ENCODE peak calls at places on chromosomes 6 and 20, in four cellular contexts. K is breast epithelium, Z is spleen, M is suprapubic skin. U is an unnamed sample.

GRCh38 chr20:51661609-51662178 is 106.5 kb downstream of the ATP9A start:
- DNase-seq in K (no peak), Z (no peak), M (no peak), U (no peak)

GRCh38 chr6:72580281-72580940 is 41.5 kb upstream of the KCNQ5 start:
- DNase-seq in K (no peak), Z (no peak), M (no peak), U (no peak)

GRCh38 chr6:145086197-145086596 is 649.1 kb downstream of the EPM2A start:
- DNase-seq in K (no peak), Z (no peak), M (no peak), U (no peak)

GRCh38 chr20:21105429-21106170 is 558 bp downstream of the LINC00237 start:
- DNase-seq in K (no peak), Z (no peak), M (no peak), U (no peak)

GRCh38 chr6:29965873-29966601 is 23.7 kb downstream of the HLA-A start:
- DNase-seq in K (peak), Z (peak), M (peak), U (no peak)

GRCh38 chr6:106215608-106216007 is 110.0 kb downstream of the ATG5 start:
- DNase-seq in K (no peak), Z (no peak), M (no peak), U (no peak)

GRCh38 chr6:15016813-15017212 is 229.1 kb upstream of the JARID2 start:
- DNase-seq in K (no peak), Z (no peak), M (no peak), U (no peak)

GRCh38 chr6:44056392-44057237 is 70.6 kb downstream of the MRPL14 start:
- DNase-seq in K (no peak), Z (peak), M (no peak), U (no peak)

GRCh38 chr6:111938710-111939109 is 65.5 kb upstream of the FYN start:
- DNase-seq in K (no peak), Z (no peak), M (no peak), U (peak)

GRCh38 chr6:106519460-106520394 is 109.6 kb downstream of the RTN4IP1 start:
- DNase-seq in K (no peak), Z (peak), M (no peak), U (no peak)

GRCh38 chr6:154981071-154981373 is 14.1 kb upstream of the TIAM2 start:
- DNase-seq in K (no peak), Z (no peak), M (no peak), U (no peak)

GRCh38 chr20:22335210-22335609 is 249.2 kb downstream of the FOXA2 start:
- DNase-seq in K (no peak), Z (no peak), M (no peak), U (no peak)

GRCh38 chr6:75855047-75855446 is 106.0 kb downstream of the MYO6 start:
- DNase-seq in K (no peak), Z (no peak), M (no peak), U (no peak)

GRCh38 chr6:127484207-127484858 is 25.1 kb upstream of the KIAA0408 start:
- DNase-seq in K (no peak), Z (no peak), M (no peak), U (no peak)

GRCh38 chr6:159790947-159791598 is 806 bp downstream of the MRPL18 start:
- DNase-seq in K (no peak), Z (peak), M (peak), U (no peak)

GRCh38 chr6:115064680-115065079 is 721.9 kb upstream of the HS3ST5 start:
- DNase-seq in K (no peak), Z (no peak), M (no peak), U (no peak)

GRCh38 chr6:35874721-35875120 is 46.2 kb downstream of the SRPK1 start:
- DNase-seq in K (no peak), Z (no peak), M (no peak), U (no peak)

GRCh38 chr6:123214433-123214832 is 218.4 kb downstream of the CLVS2 start:
- DNase-seq in K (no peak), Z (no peak), M (no peak), U (no peak)

GRCh38 chr6:13767121-13767794 is 47.1 kb downstream of the MCUR1 start:
- DNase-seq in K (no peak), Z (peak), M (peak), U (no peak)

GRCh38 chr6:101395345-101395744 is 1.8 kb downstream of the GRIK2 start:
- DNase-seq in K (no peak), Z (no peak), M (no peak), U (no peak)

GRCh38 chr6:111175135-111175534 is 87.8 kb downstream of the SLC16A10 start:
- DNase-seq in K (no peak), Z (no peak), M (no peak), U (no peak)

GRCh38 chr6:152423216-152424103 is 213.7 kb downstream of the SYNE1 start:
- DNase-seq in K (no peak), Z (no peak), M (no peak), U (no peak)

GRCh38 chr20:32685541-32686529 is 12.1 kb upstream of the C20orf203 start:
- DNase-seq in K (no peak), Z (no peak), M (no peak), U (no peak)

DNA sequence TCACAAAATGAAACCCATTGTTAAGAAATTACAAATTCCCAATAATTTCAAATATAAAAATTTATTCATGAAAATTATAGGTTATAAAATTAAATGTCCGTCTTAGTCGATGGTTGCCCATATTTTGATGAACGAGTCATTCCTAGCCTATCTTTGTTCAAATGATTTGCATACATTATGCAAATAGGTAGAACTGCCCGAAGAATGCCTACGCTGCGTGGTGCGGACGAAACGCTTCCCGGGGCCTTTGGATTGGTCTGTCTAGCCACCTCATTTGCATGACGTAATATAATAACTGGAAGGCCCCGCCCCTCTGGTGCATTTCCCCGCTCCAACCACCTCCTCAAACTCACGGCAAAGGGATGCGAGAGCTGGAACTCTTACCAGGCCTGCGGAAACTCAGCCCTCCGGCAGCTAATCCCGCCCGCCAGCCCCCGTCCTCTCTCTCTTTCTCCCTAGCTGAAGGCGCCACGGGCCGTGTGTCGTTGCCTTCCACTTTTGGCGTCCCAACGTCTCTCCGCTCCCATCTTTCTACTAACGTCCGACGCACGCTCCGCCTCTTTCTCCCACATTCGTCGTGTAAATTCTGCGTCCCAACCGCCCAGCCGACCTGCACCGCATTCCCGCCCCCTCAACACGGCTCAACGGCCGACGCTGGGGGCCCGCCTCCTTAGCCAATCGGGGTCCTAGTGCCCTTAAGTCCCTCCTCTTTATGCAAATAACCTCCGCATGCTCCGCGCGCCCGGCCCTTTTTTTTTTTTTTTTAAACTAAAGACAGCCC is 520 bp upstream of the PRRC2A start:
- DNase-seq in K (peak), Z (peak), M (peak), U (peak)
- TF ChIP-seq POLR2A in K (peak), Z (peak), M (peak), U (peak)

GRCh38 chr20:46365483-46366215 is 40.8 kb downstream of the ELMO2 start:
- DNase-seq in K (no peak), Z (no peak), M (no peak), U (no peak)
- TF ChIP-seq POLR2AphosphoS5 in K (no peak), Z (no peak), M (no peak), U (no peak)

DNA sequence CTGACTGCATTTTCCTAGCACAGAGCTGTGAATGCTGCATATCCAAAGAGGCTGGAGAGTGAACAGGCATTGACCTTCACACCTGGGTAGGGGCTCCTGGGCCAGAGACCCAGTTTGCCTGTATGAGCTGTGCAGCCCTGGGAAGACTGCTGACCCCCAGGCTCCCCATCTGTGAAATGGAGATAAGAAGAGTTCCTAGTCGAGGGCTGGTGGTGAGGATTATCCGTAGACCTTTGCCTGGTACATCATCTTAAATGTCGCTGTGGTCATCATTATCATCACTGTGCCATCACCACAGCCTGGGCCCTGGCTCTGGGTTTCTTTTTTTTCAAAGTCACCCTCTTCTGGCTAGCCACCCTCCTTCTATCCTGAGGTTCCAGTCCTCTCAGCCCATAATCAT is 12.1 kb downstream of the AGPAT4 start:
- DNase-seq in K (no peak), Z (no peak), M (no peak), U (no peak)
- H3K4me3 ChIP-seq in K (no peak), Z (no peak), M (no peak), U (no peak)

GRCh38 chr6:138609801-138610430 is 110.6 kb upstream of the NHSL1 start:
- DNase-seq in K (no peak), Z (no peak), M (no peak), U (no peak)

GRCh38 chr6:138608896-138609295 is 109.6 kb upstream of the NHSL1 start:
- DNase-seq in K (no peak), Z (no peak), M (no peak), U (no peak)

GRCh38 chr6:138610816-138611215 is 111.5 kb upstream of the NHSL1 start:
- DNase-seq in K (no peak), Z (no peak), M (no peak), U (no peak)

GRCh38 chr6:138618168-138618567 is 118.9 kb upstream of the NHSL1 start:
- DNase-seq in K (no peak), Z (no peak), M (no peak), U (no peak)

GRCh38 chr6:138614151-138614550 is 114.9 kb upstream of the NHSL1 start:
- DNase-seq in K (no peak), Z (no peak), M (no peak), U (no peak)
- TF ChIP-seq POLR2A in K (no peak), Z (no peak), M (no peak), U (no peak)

GRCh38 chr6:6546318-6547110 is 42.0 kb upstream of the LY86 start:
- DNase-seq in K (no peak), Z (peak), M (no peak), U (no peak)
- TF ChIP-seq POLR2AphosphoS5 in K (no peak), Z (no peak), M (no peak), U (no peak)

GRCh38 chr6:17417817-17418216 is 24.4 kb downstream of the CAP2 start:
- DNase-seq in K (no peak), Z (no peak), M (no peak), U (no peak)
- H3K4me3 ChIP-seq in K (no peak), Z (no peak), M (no peak), U (peak)

GRCh38 chr20:1803216-1804128 is 91.7 kb upstream of the SIRPA start:
- DNase-seq in K (no peak), Z (peak), M (no peak), U (no peak)
- TF ChIP-seq POLR2A in K (no peak), Z (no peak), M (no peak), U (no peak)

GRCh38 chr20:54068966-54069365 is 1.4 kb downstream of the BCAS1 start:
- DNase-seq in K (no peak), Z (no peak), M (no peak), U (no peak)

GRCh38 chr20:54068495-54068894 is 1.9 kb downstream of the BCAS1 start:
- DNase-seq in K (no peak), Z (no peak), M (no peak), U (no peak)

GRCh38 chr20:54065601-54066038 is 4.8 kb downstream of the BCAS1 start:
- DNase-seq in K (no peak), Z (no peak), M (no peak), U (no peak)

GRCh38 chr20:54069501-54069971 is 858 bp downstream of the BCAS1 start:
- DNase-seq in K (no peak), Z (no peak), M (no peak), U (no peak)

DNA sequence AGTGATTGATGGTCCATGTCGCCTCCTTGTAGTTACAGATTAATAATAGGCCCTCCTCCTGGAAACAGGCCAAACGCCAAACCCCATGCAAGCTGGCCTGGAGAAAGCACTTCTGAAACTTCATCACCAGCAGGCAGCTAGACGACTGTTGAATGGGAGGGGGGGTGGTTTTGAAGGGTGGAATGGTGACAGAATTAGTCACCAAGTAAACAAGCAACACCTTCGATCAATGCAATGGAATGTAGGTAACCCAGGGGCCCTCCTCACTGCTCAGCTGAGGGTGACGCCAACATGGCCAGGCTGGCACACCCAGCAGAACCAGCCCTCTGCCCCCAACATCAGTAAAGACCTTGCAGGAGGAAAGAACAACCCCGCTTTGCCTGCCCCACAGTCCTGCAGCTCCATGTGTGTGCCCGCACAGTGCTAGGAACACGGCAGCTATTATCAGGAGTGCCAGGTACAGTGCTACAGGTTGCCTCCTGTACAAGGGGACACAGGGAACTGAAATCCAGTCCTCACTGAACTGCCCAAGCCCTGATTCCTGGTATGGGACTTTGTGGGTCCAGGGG is 2.7 kb downstream of the BCAS1 start:
- DNase-seq in K (peak), Z (no peak), M (no peak), U (no peak)
- TF ChIP-seq POLR2AphosphoS5 in K (peak), Z (no peak), M (no peak), U (no peak)

GRCh38 chr6:32665621-32666140 is 776 bp downstream of the HLA-DQB1 start:
- DNase-seq in K (no peak), Z (no peak), M (no peak), U (no peak)

GRCh38 chr6:32662099-32662498 is 4.4 kb downstream of the HLA-DQB1 start:
- DNase-seq in K (no peak), Z (no peak), M (no peak), U (no peak)

GRCh38 chr6:32664827-32665362 is 1.6 kb downstream of the HLA-DQB1 start:
- DNase-seq in K (no peak), Z (no peak), M (peak), U (no peak)

GRCh38 chr6:32662836-32663235 is 3.6 kb downstream of the HLA-DQB1 start:
- DNase-seq in K (no peak), Z (no peak), M (no peak), U (no peak)

GRCh38 chr6:32664354-32664753 is 2.1 kb downstream of the HLA-DQB1 start:
- DNase-seq in K (no peak), Z (no peak), M (no peak), U (no peak)
- H3K4me3 ChIP-seq in K (no peak), Z (no peak), M (no peak), U (no peak)

GRCh38 chr20:62358171-62358719 is 8.9 kb downstream of the LAMA5 start:
- DNase-seq in K (no peak), Z (no peak), M (no peak), U (no peak)
- TF ChIP-seq POLR2A in K (no peak), Z (no peak), M (no peak), U (no peak)

U was measured in esophagus muscularis mucosa.